ENCODE peak calls at places on chromosomes 2 and 18, in ten cellular contexts. O, D, R, B, X, T, Q, I, N and F are unnamed samples.

GRCh38 chr2:68741805-68742306 is 7.2 kb downstream of the ARHGAP25 start:
- DNase-seq in O (no peak), D (no peak), R (peak; percentile 16), B (no peak), X (no peak), T (no peak), Q (no peak), I (no peak), N (no peak), F (no peak)

GRCh38 chr2:144524190-144524957 is 4.5 kb upstream of the ZEB2 start:
- DNase-seq in O (peak; percentile 92), D (no peak), R (no peak), B (no peak), X (peak; percentile 57), T (peak; percentile 82), Q (no peak), I (no peak), N (no peak), F (peak; percentile 60)

GRCh38 chr2:66577331-66578041 is 142.6 kb downstream of the MEIS1 start:
- DNase-seq in O (peak; percentile 59), D (no peak), R (no peak), B (no peak), X (peak; percentile 75), T (peak; percentile 59), Q (no peak), I (no peak), N (no peak), F (no peak)

GRCh38 chr2:239055756-239056493 is 208.0 kb downstream of the TWIST2 start:
- DNase-seq in O (no peak), D (no peak), R (peak; percentile 38), B (no peak), X (no peak), T (no peak), Q (no peak), I (no peak), N (no peak), F (no peak)

GRCh38 chr2:53058526-53058925 is 709.1 kb upstream of the CHAC2 start:
- DNase-seq in O (no peak), D (no peak), R (peak; percentile 54), B (peak; percentile 13), X (no peak), T (no peak), Q (no peak), I (no peak), N (no peak), F (no peak)

GRCh38 chr18:64981915-64982314 is 768.9 kb upstream of the CDH7 start:
- DNase-seq in O (no peak), D (no peak), R (no peak), B (no peak), X (no peak), T (no peak), Q (no peak), I (no peak), N (no peak), F (no peak)

GRCh38 chr2:59892398-59892797 is 661.1 kb downstream of the BCL11A start:
- DNase-seq in O (no peak), D (no peak), R (no peak), B (no peak), X (no peak), T (no peak), Q (no peak), I (no peak), N (no peak), F (no peak)

GRCh38 chr2:197286805-197287595 is 23.6 kb downstream of the ANKRD44 start:
- DNase-seq in O (no peak), D (peak; percentile 58), R (peak; percentile 95), B (no peak), X (peak; percentile 86), T (peak; percentile 69), Q (peak; percentile 66), I (no peak), N (no peak), F (no peak)

GRCh38 chr2:46800625-46801024 is 115.0 kb downstream of the MCFD2 start:
- DNase-seq in O (no peak), D (no peak), R (no peak), B (no peak), X (no peak), T (peak; percentile 65), Q (no peak), I (no peak), N (no peak), F (no peak)
- H3K27ac ChIP-seq in O (no peak overlapping the region), D (no peak overlapping the region), R (no peak overlapping the region), B (no peak overlapping the region), X (no peak overlapping the region), T (no peak overlapping the region), Q (no peak overlapping the region), I (no peak overlapping the region), N (no peak overlapping the region), F (no peak overlapping the region)

GRCh38 chr2:1633936-1634587 is 110.3 kb downstream of the PXDN start:
- DNase-seq in O (no peak), D (no peak), R (peak; percentile 68), B (no peak), X (no peak), T (peak; percentile 41), Q (no peak), I (no peak), N (no peak), F (no peak)

GRCh38 chr2:1633092-1633721 is 111.1 kb downstream of the PXDN start:
- DNase-seq in O (no peak), D (no peak), R (peak; percentile 79), B (no peak), X (no peak), T (peak; percentile 22), Q (no peak), I (no peak), N (no peak), F (no peak)

GRCh38 chr2:1632510-1632909 is 111.8 kb downstream of the PXDN start:
- DNase-seq in O (no peak), D (no peak), R (no peak), B (no peak), X (no peak), T (peak; percentile 21), Q (no peak), I (no peak), N (no peak), F (no peak)

GRCh38 chr2:1631292-1632005 is 112.9 kb downstream of the PXDN start:
- DNase-seq in O (no peak), D (no peak), R (no peak), B (no peak), X (no peak), T (peak; percentile 21), Q (no peak), I (no peak), N (no peak), F (no peak)

DNA sequence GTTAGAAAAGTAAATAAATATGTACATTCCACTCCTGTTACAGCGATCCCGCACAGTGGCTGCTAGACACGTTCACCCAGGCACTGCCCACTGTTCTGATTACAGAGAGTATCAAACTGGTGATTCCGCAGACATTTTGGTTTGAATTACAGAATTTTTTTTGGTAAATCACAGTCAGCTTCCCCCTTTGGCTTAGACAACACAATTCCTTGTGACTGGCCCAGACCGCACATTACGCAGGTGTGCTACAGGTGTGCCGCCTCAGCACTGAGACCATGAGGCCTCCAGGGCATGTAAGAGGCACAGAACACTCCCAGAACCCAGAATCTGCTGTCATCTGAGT is 112.3 kb downstream of the PXDN start:
- DNase-seq in O (no peak), D (peak; percentile 9), R (peak; percentile 97), B (no peak), X (no peak), T (peak; percentile 38), Q (peak; percentile 96), I (no peak), N (no peak), F (no peak)
- H3K27ac ChIP-seq in O (no peak overlapping the region), D (no peak overlapping the region), R (peak overlapping the region; percentile 98), B (no peak overlapping the region), X (no peak overlapping the region), T (no peak overlapping the region), Q (peak overlapping the region; percentile 81), I (peak overlapping the region; percentile 27), N (no peak overlapping the region), F (no peak overlapping the region)

GRCh38 chr2:219252570-219252899 is 508 bp upstream of the TUBA4B start:
- DNase-seq in O (no peak), D (peak; percentile 29), R (no peak), B (no peak), X (no peak), T (no peak), Q (no peak), I (no peak), N (no peak), F (no peak)

GRCh38 chr2:219254590-219255219 is 987 bp upstream of the TUBA4A start:
- DNase-seq in O (no peak), D (peak; percentile 27), R (no peak), B (no peak), X (no peak), T (no peak), Q (no peak), I (no peak), N (no peak), F (no peak)

GRCh38 chr2:219252900-219253752 is at the start of gene TUBA4B:
- DNase-seq in O (peak; percentile 73), D (peak; percentile 45), R (peak; percentile 42), B (no peak), X (no peak), T (peak; percentile 64), Q (peak; percentile 67), I (no peak), N (no peak), F (no peak)

GRCh38 chr2:219252084-219252483 is 959 bp upstream of the TUBA4B start:
- DNase-seq in O (no peak), D (peak; percentile 49), R (peak; percentile 47), B (no peak), X (no peak), T (no peak), Q (no peak), I (no peak), N (no peak), F (no peak)

DNA sequence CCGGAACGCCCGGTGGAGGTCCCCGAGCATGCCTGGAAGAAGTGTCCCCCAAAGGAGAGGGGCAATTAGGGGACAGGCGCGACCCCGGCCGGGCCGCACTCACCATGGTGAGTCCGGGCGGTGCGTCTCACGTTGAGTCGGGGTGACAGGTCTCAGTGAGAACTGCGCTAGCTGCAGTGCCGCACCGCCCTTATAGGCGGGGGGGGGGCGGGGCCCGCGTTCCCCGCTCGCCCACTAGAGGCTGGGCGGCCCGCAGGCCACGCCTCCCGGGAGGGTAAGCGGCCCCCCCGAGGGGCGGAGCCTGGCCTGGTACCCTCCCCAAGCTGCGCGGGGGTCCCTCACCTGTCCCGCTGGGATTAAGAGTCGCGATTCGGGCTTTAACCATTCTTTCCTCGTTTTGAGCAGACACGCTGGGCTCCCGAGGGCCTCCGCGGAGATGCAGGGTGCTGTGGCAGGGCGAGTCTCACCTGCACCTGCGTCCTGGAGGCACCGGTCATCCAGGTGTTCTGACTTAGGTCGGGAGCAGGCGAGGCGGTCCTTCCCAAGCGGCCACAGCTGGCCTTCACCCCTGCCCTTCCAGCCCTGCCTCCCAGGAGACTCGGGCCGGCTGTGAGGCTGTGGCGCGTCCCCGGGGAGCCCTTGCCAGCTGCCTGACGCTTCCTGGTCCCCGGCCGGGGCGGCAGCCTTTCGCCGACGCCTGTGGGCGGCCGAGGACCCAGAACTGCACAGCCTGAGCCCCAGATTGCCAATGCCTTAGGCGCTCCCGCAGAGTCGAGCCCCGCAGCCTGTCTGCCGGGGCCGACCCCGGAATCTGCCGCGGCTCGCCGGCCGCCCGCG is at the start of gene TUBA4A:
- DNase-seq in O (peak; percentile 96), D (peak; percentile 90), R (peak; percentile 90), B (no peak), X (peak; percentile 72), T (peak; percentile 90), Q (peak; percentile 65), I (no peak), N (peak; percentile 65), F (peak; percentile 60)
- H3K27ac ChIP-seq in O (peak within 1 kb of the TSS; percentile 50), D (peak within 1 kb of the TSS; percentile 94), R (peak within 1 kb of the TSS; percentile 33), B (no peak within 1 kb of the TSS), X (peak within 1 kb of the TSS; percentile 67), T (peak within 1 kb of the TSS; percentile 76), Q (peak within 1 kb of the TSS; percentile 43), I (peak within 1 kb of the TSS; percentile 95), N (peak within 1 kb of the TSS; percentile 76), F (peak within 1 kb of the TSS; percentile 66)

GRCh38 chr2:195592101-195592500 is 64.9 kb upstream of the SLC39A10 start:
- DNase-seq in O (no peak), D (no peak), R (no peak), B (no peak), X (no peak), T (no peak), Q (no peak), I (no peak), N (no peak), F (no peak)

GRCh38 chr2:195587966-195588365 is 69.1 kb upstream of the SLC39A10 start:
- DNase-seq in O (no peak), D (no peak), R (no peak), B (no peak), X (no peak), T (no peak), Q (no peak), I (no peak), N (no peak), F (no peak)

GRCh38 chr2:195590866-195591215 is 66.2 kb upstream of the SLC39A10 start:
- DNase-seq in O (no peak), D (peak; percentile 91), R (no peak), B (no peak), X (no peak), T (no peak), Q (no peak), I (no peak), N (no peak), F (no peak)

GRCh38 chr2:195594248-195594647 is 62.8 kb upstream of the SLC39A10 start:
- DNase-seq in O (no peak), D (peak; percentile 76), R (no peak), B (no peak), X (no peak), T (no peak), Q (no peak), I (no peak), N (no peak), F (no peak)

GRCh38 chr2:195590199-195590865 is 66.7 kb upstream of the SLC39A10 start:
- DNase-seq in O (no peak), D (no peak), R (no peak), B (no peak), X (no peak), T (no peak), Q (no peak), I (no peak), N (no peak), F (no peak)
- H3K27ac ChIP-seq in O (peak overlapping the region; percentile 78), D (no peak overlapping the region), R (no peak overlapping the region), B (no peak overlapping the region), X (no peak overlapping the region), T (no peak overlapping the region), Q (no peak overlapping the region), I (no peak overlapping the region), N (no peak overlapping the region), F (no peak overlapping the region)